ENCODE peak calls at places on chromosomes 11 and 22, in nine cellular contexts. U, Y, N, B, V, W, T, C and H are unnamed samples.

GRCh38 chr11:22459053-22459452 is 120.9 kb downstream of the SLC17A6 start:
- DNase-seq in N (no peak), C (no peak), T (peak; percentile 1), W (no peak), V (peak; percentile 86), Y (no peak), B (peak; percentile 79), U (peak; percentile 48), H (no peak)

GRCh38 chr22:49965291-49966040 is 4.9 kb downstream of the PIM3 start:
- DNase-seq in U (no peak), Y (no peak), B (no peak), T (no peak), N (peak; percentile 4), C (no peak), W (no peak), V (no peak), H (no peak)

GRCh38 chr11:44766112-44766971 is 39.6 kb downstream of the TSPAN18 start:
- DNase-seq in U (peak; percentile 44), C (no peak), B (peak; percentile 93), N (no peak), V (peak; percentile 89), W (no peak), Y (peak; percentile 92), T (no peak), H (no peak)

GRCh38 chr11:2375964-2376551 is 1.1 kb upstream of the CD81 start:
- DNase-seq in B (no peak), C (no peak), V (no peak), W (no peak), N (no peak), U (no peak), T (peak; percentile 80), Y (no peak), H (no peak)

GRCh38 chr22:24137595-24137994 is 43.7 kb upstream of the SUSD2 start:
- DNase-seq in N (no peak), U (peak; percentile 23), V (peak; percentile 74), B (peak; percentile 86), Y (no peak), W (no peak), T (no peak), C (no peak), H (peak; percentile 54)

GRCh38 chr11:122100222-122101080 is 15.6 kb downstream of the BLID start:
- DNase-seq in Y (peak; percentile 60), W (no peak), C (no peak), N (no peak), T (no peak), B (peak; percentile 68), U (peak; percentile 80), V (peak; percentile 80), H (peak; percentile 75)

GRCh38 chr22:37187891-37188761 is at the start of gene C1QTNF6:
- DNase-seq in C (no peak), V (peak; percentile 80), U (peak; percentile 64), T (peak; percentile 60), B (peak; percentile 35), W (no peak), Y (peak; percentile 57), N (no peak), H (no peak)

GRCh38 chr22:33038131-33038772 is 19.9 kb downstream of the SYN3 start:
- DNase-seq in W (no peak), U (no peak), T (no peak), N (no peak), Y (peak; percentile 42), C (no peak), V (peak; percentile 11), B (no peak), H (no peak)

GRCh38 chr11:19995131-19995530 is 165.1 kb downstream of the DBX1 start:
- DNase-seq in C (no peak), N (no peak), Y (peak; percentile 60), U (peak; percentile 86), W (no peak), B (peak; percentile 97), V (peak; percentile 81), T (no peak), H (peak; percentile 50)

GRCh38 chr22:45526263-45526662 is 23.6 kb downstream of the FBLN1 start:
- DNase-seq in V (no peak), W (no peak), U (no peak), C (no peak), Y (no peak), N (no peak), T (no peak), B (no peak), H (no peak)

GRCh38 chr11:2489103-2489502 is 44.3 kb downstream of the KCNQ1 start:
- DNase-seq in U (no peak), Y (no peak), C (no peak), W (no peak), T (no peak), N (no peak), V (no peak), B (no peak), H (no peak)

GRCh38 chr11:86101493-86101892 is 32.6 kb upstream of the PICALM start:
- DNase-seq in U (peak; percentile 74), T (no peak), Y (no peak), W (no peak), B (peak; percentile 54), C (no peak), V (peak; percentile 32), N (no peak), H (no peak)

GRCh38 chr11:12724301-12725046 is 50.3 kb downstream of the TEAD1 start:
- DNase-seq in N (no peak), U (peak; percentile 95), C (peak; percentile 96), V (peak; percentile 97), T (peak; percentile 100), Y (peak; percentile 80), W (peak; percentile 88), B (peak; percentile 95), H (peak; percentile 57)